ENCODE peak calls at places on chromosomes 13 and 19, in five cellular contexts. K, O, J, U and D are unnamed samples.

GRCh38 chr13:41416276-41416675 is 41.1 kb upstream of the RGCC start:
- DNase-seq in K (no peak), O (no peak), J (no peak), U (no peak), D (no peak)

GRCh38 chr13:39656325-39656677 is 839 bp downstream of the COG6 start:
- DNase-seq in K (no peak), O (no peak), J (no peak), U (no peak), D (no peak)

GRCh38 chr19:6424190-6424938 is at the start of gene KHSRP:
- DNase-seq in K (peak; percentile 37), O (no peak), J (no peak), U (peak; percentile 98), D (no peak)

GRCh38 chr19:17405250-17406038 is at the start of gene BST2:
- DNase-seq in K (peak; percentile 88), O (peak; percentile 51), J (peak; percentile 87), U (peak; percentile 56), D (no peak)

GRCh38 chr13:44063881-44064280 is 184.2 kb downstream of the LACC1 start:
- DNase-seq in K (no peak), O (no peak), J (no peak), U (no peak), D (no peak)

GRCh38 chr19:32373614-32374295 is 28.3 kb downstream of the ZNF507 start:
- DNase-seq in K (peak; percentile 50), O (peak; percentile 42), J (no peak), U (no peak), D (no peak)

GRCh38 chr13:95296326-95296939 is 4.8 kb downstream of the ABCC4 start:
- DNase-seq in K (no peak), O (peak; percentile 66), J (no peak), U (no peak), D (no peak)

GRCh38 chr19:51784109-51784785 is 10.7 kb upstream of the FPR3 start:
- DNase-seq in K (no peak), O (no peak), J (no peak), U (no peak), D (no peak)

GRCh38 chr13:111202745-111203144 is 87.6 kb downstream of the ARHGEF7 start:
- DNase-seq in K (peak; percentile 63), O (no peak), J (no peak), U (no peak), D (no peak)

GRCh38 chr13:94711561-94712286 is 621 bp downstream of the SOX21 start:
- DNase-seq in K (no peak), O (no peak), J (no peak), U (peak; percentile 84), D (peak; percentile 61)

GRCh38 chr19:33039108-33039599 is 25.5 kb downstream of the RHPN2 start:
- DNase-seq in K (no peak), O (no peak), J (no peak), U (no peak), D (no peak)

GRCh38 chr19:29528350-29528945 is 2.7 kb downstream of the VSTM2B start:
- DNase-seq in K (peak; percentile 43), O (peak; percentile 26), J (peak; percentile 3), U (peak; percentile 92), D (no peak)

GRCh38 chr13:112000888-112001287 is 66.1 kb upstream of the SOX1 start:
- DNase-seq in K (no peak), O (no peak), J (no peak), U (no peak), D (no peak)

GRCh38 chr19:6414033-6414643 is 10.5 kb downstream of the KHSRP start:
- DNase-seq in K (no peak), O (no peak), J (no peak), U (peak; percentile 82), D (no peak)

GRCh38 chr13:112103260-112103843 is 36.4 kb downstream of the SOX1 start:
- DNase-seq in K (no peak), O (no peak), J (no peak), U (peak; percentile 72), D (no peak)

GRCh38 chr13:99215466-99215865 is 14.8 kb downstream of the UBAC2 start:
- DNase-seq in K (peak; percentile 12), O (no peak), J (no peak), U (no peak), D (no peak)

GRCh38 chr19:50803633-50804419 is 13.6 kb downstream of the ACP4 start:
- DNase-seq in K (no peak), O (no peak), J (no peak), U (peak; percentile 88), D (no peak)

GRCh38 chr19:31348416-31349159 is 648 bp downstream of the TSHZ3 start:
- DNase-seq in K (peak; percentile 55), O (no peak), J (no peak), U (no peak), D (no peak)

GRCh38 chr19:47885067-47885463 is 1.1 kb downstream of the SULT2A1 start:
- DNase-seq in K (no peak), O (no peak), J (no peak), U (no peak), D (peak; percentile 4)

GRCh38 chr13:84446972-84447700 is 564.9 kb upstream of the SLITRK1 start:
- DNase-seq in K (no peak), O (no peak), J (no peak), U (no peak), D (no peak)

DNA sequence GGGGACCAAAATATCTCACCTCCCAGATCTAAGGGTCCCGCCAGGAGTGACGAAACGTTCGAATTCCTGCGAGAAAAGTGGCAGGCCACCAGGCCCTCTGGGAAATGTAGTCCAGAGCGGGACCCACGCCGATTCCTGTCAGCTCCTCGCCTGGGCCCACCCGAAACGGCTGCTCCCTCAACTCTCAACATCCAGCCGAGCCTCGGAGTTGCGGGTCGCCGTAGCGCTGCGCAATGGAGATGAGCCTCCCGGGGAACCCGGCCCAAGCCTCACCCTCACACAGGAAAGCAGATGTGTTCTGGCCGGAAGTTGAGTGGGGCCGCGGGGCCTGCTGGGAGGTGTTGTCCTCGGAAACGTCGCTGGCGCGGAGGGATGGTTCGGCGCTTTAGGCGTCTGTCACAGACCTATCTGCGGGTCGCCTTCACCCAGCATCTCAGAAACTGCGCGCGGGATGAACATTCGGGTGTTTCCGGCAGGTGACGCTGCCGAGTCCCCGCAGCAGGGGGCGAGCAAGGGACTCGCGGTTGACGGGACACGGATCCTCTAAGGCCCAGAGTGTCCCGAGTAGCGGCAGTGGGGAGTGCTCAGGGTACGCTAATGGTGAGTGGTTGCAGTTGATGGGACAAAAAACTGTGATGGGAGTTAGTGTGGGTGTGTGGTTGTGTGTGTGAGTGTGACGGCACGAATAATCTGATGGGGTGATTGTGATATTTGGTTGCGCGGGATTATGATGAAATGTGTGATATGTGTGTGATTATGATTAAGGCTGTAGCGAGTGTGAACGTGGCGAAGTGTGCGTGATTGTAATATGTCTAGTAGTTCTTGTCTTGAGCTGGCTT is at the start of the genes ZNF568 and ZNF829:
- DNase-seq in K (peak; percentile 83), O (peak; percentile 87), J (peak; percentile 48), U (peak; percentile 94), D (peak; percentile 94)
- H3K27ac ChIP-seq in K (peak within 1 kb of the TSS; percentile 94), O (peak within 1 kb of the TSS; percentile 91), J (peak within 1 kb of the TSS; percentile 89), U (peak within 1 kb of the TSS; percentile 93), D (peak within 1 kb of the TSS; percentile 89)

GRCh38 chr19:19627716-19628498 is at the start of gene LPAR2:
- DNase-seq in K (peak; percentile 51), O (peak; percentile 82), J (no peak), U (peak; percentile 94), D (no peak)

GRCh38 chr19:19627442-19627715 is 641 bp downstream of the LPAR2 start:
- DNase-seq in K (no peak), O (no peak), J (no peak), U (no peak), D (no peak)

GRCh38 chr19:19630426-19630825 is 2.4 kb upstream of the LPAR2 start:
- DNase-seq in K (no peak), O (no peak), J (no peak), U (no peak), D (no peak)

GRCh38 chr19:19630062-19630414 is 2.0 kb upstream of the LPAR2 start:
- DNase-seq in K (no peak), O (no peak), J (no peak), U (peak; percentile 75), D (no peak)

GRCh38 chr19:19628499-19629134 is 597 bp upstream of the LPAR2 start:
- DNase-seq in K (peak; percentile 60), O (peak; percentile 69), J (no peak), U (peak; percentile 89), D (no peak)
- TF ChIP-seq EP300 in K (no peak), O (no peak), J (no peak), U (no peak), D (no peak)

GRCh38 chr19:54464044-54464623 is 556 bp upstream of the LENG9 start:
- DNase-seq in K (peak; percentile 86), O (peak; percentile 97), J (peak; percentile 96), U (no peak), D (peak; percentile 98)

GRCh38 chr19:54463531-54464043 is at the start of gene LENG9:
- DNase-seq in K (peak; percentile 98), O (peak; percentile 100), J (no peak), U (peak; percentile 95), D (peak; percentile 100)

GRCh38 chr19:54462713-54463530 is 656 bp downstream of the LENG9 start:
- DNase-seq in K (peak; percentile 71), O (peak; percentile 80), J (no peak), U (peak; percentile 96), D (peak; percentile 89)

GRCh38 chr19:54465367-54466109 is 2.0 kb upstream of the LENG9 start:
- DNase-seq in K (peak; percentile 31), O (no peak), J (no peak), U (peak; percentile 73), D (peak; percentile 71)

GRCh38 chr19:54464624-54465266 is 1.2 kb upstream of the LENG9 start:
- DNase-seq in K (peak; percentile 81), O (peak; percentile 95), J (no peak), U (peak; percentile 96), D (peak; percentile 96)
- H3K4me1 ChIP-seq in K (peaks cover 12% of the 10 kb centered on the region), O (peaks cover 11% of the 10 kb centered on the region), J (peaks cover 12% of the 10 kb centered on the region), U (peaks cover 42% of the 10 kb centered on the region), D (peaks cover 54% of the 10 kb centered on the region)

GRCh38 chr13:72781461-72782439 is at the start of the genes DIS3 and PIBF1:
- DNase-seq in K (peak; percentile 97), O (peak; percentile 98), J (peak; percentile 93), U (peak; percentile 94), D (peak; percentile 98)
- H3K27ac ChIP-seq in K (peak within 1 kb of the TSS; percentile 60), O (peak within 1 kb of the TSS; percentile 95), J (peak within 1 kb of the TSS; percentile 88), U (peak within 1 kb of the TSS; percentile 93), D (peak within 1 kb of the TSS; percentile 88)

GRCh38 chr13:113647351-113648217 is 10.4 kb downstream of the ATP4B start:
- DNase-seq in K (peak; percentile 45), O (peak; percentile 94), J (no peak), U (peak; percentile 97), D (peak; percentile 91)
- TF ChIP-seq EP300 in K (no peak), O (no peak), J (no peak), U (no peak), D (no peak)

DNA sequence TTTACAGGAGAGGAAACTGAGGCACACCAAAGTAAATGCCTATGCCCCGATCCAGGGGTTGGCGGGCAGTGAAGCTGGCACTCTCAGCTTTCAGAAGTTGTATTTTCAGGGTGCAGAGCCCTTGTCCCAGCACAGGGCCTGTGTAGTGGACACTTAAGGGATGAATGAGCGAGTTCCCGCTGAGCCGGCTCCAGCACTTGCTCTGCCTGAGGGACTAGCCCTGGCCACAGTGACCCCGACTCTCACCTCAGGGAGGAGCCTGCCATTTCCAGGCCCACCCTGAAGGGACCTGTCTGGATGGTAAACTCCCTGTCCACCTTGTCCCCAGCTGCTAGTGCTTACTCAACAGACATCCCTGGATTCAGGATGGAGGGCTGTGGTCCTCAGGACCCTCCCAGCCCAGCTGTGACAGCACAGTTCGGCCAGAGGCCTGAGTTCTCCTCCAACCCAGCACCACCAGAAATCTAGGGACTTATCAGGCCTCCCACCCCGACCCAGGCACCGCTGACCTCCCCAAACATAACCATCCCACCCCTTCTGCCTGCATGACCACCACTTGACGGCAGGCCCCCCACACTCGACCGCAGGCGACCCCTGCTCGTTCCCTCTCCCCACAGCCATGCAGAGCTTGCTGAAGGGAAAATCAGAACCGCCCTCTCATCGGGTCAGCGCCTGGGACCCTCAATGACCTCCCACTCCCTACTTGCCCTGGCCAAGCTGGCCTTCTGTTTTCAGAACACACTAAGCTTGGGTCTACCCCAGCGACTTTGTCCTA is 8.4 kb downstream of the PPP6R1 start:
- DNase-seq in K (no peak), O (no peak), J (no peak), U (peak; percentile 58), D (peak; percentile 76)
- H3K4me1 ChIP-seq in K (peaks cover 2% of the 10 kb centered on the region), O (peaks cover 16% of the 10 kb centered on the region), J (peaks cover 22% of the 10 kb centered on the region), U (peaks cover 47% of the 10 kb centered on the region), D (peaks cover 67% of the 10 kb centered on the region)